ENCODE peak calls at places on chromosome 19, in six cellular contexts. D, W, E, R, N and G are unnamed samples.

GRCh38 chr19:6108721-6109633 is 1.3 kb downstream of the RFX2 start:
- DNase-seq in D (no peak), W (peak), E (no peak), R (peak), N (peak), G (peak)

GRCh38 chr19:35206379-35206778 is 22.2 kb downstream of the FAM187B start:
- DNase-seq in D (no peak), W (no peak), E (peak), R (no peak), N (no peak), G (no peak)

GRCh38 chr19:8473652-8474476 is 28.6 kb downstream of the PRAM1 start:
- DNase-seq in D (no peak), W (no peak), E (peak), R (no peak), N (no peak), G (no peak)

GRCh38 chr19:3024870-3025515 is 4.1 kb downstream of the TLE2 start:
- DNase-seq in D (no peak), W (no peak), E (no peak), R (no peak), N (no peak), G (no peak)

GRCh38 chr19:55485439-55486011 is 537 bp downstream of the NAT14 start:
- DNase-seq in D (no peak), W (no peak), E (no peak), R (no peak), N (no peak), G (no peak)

GRCh38 chr19:317710-318508 is 26.7 kb downstream of the MIER2 start:
- DNase-seq in D (no peak), W (no peak), E (no peak), R (no peak), N (no peak), G (no peak)

GRCh38 chr19:17629760-17630159 is 58.4 kb downstream of the UNC13A start:
- DNase-seq in D (no peak), W (no peak), E (no peak), R (no peak), N (no peak), G (no peak)

GRCh38 chr19:1351324-1351947 is 32.3 kb upstream of the NDUFS7 start:
- DNase-seq in D (no peak), W (no peak), E (no peak), R (no peak), N (no peak), G (no peak)

GRCh38 chr19:6071840-6072239 is 38.5 kb downstream of the RFX2 start:
- DNase-seq in D (no peak), W (no peak), E (no peak), R (no peak), N (no peak), G (peak)